ENCODE peak calls at places on chromosomes 11 and 22, in ten cellular contexts. N is lung microvascular endothelial cell, S is SK-N-DZ, L is GM10248, X is mesendoderm, V is NCI-H1105 treated with DMSO at 0.1 percent for 48 hours, K is progenitor cell of endocrine pancreas, E is heart left ventricle, Z is mucosa of gallbladder, I is NCI-H1092. Y is an unnamed sample.

GRCh38 chr11:133746663-133747306 is 98.5 kb downstream of the SPATA19 start:
- DNase-seq in N (no peak), S (no peak), L (no peak), X (no peak), V (no peak), K (no peak), E (no peak), Z (no peak), I (no peak), Y (no peak)

GRCh38 chr11:7527029-7527428 is 13.2 kb downstream of the PPFIBP2 start:
- DNase-seq in N (no peak), S (no peak), L (no peak), X (no peak), V (no peak), K (no peak), E (no peak), Z (no peak), I (no peak), Y (no peak)

GRCh38 chr11:8989411-8989810 is 14.4 kb downstream of the NRIP3 start:
- DNase-seq in N (no peak), S (no peak), L (no peak), X (peak), V (no peak), K (no peak), E (no peak), Z (no peak), I (no peak), Y (no peak)

GRCh38 chr11:129384415-129384814 is 8.8 kb downstream of the BARX2 start:
- DNase-seq in N (no peak), S (no peak), L (no peak), X (no peak), V (no peak), K (no peak), E (no peak), Z (no peak), I (no peak), Y (no peak)

GRCh38 chr22:24938741-24939341 is 7.7 kb downstream of the LHFPL7 start:
- DNase-seq in N (peak), S (peak), L (peak), X (peak), V (peak), K (no peak), E (no peak), Z (peak), I (peak), Y (peak)

GRCh38 chr11:108870373-108871020 is 205.6 kb downstream of the DDX10 start:
- DNase-seq in N (peak), S (no peak), L (no peak), X (peak), V (no peak), K (no peak), E (no peak), Z (no peak), I (no peak), Y (no peak)

GRCh38 chr11:19576903-19577302 is 135.7 kb upstream of the NAV2 start:
- DNase-seq in N (no peak), S (no peak), L (no peak), X (no peak), V (no peak), K (no peak), E (no peak), Z (no peak), I (no peak), Y (no peak)

GRCh38 chr22:46858181-46858771 is 95.8 kb downstream of the TBC1D22A start:
- DNase-seq in N (no peak), S (no peak), L (no peak), X (no peak), V (no peak), K (no peak), E (no peak), Z (no peak), I (no peak), Y (no peak)

GRCh38 chr11:116827461-116827860 is 2.2 kb upstream of the APOC3 start:
- DNase-seq in N (no peak), S (no peak), L (no peak), X (no peak), V (no peak), K (no peak), E (no peak), Z (no peak), I (no peak), Y (no peak)

GRCh38 chr11:10669258-10670033 is 24.1 kb downstream of the IRAG1 start:
- DNase-seq in N (peak), S (peak), L (no peak), X (no peak), V (peak), K (no peak), E (no peak), Z (no peak), I (peak), Y (peak)

GRCh38 chr22:46514592-46515207 is 22.7 kb downstream of the CELSR1 start:
- DNase-seq in N (no peak), S (no peak), L (no peak), X (peak), V (no peak), K (no peak), E (no peak), Z (no peak), I (no peak), Y (no peak)

GRCh38 chr11:10298342-10298741 is 4.3 kb upstream of the SBF2 start:
- DNase-seq in N (no peak), S (no peak), L (peak), X (no peak), V (no peak), K (no peak), E (no peak), Z (no peak), I (no peak), Y (no peak)

GRCh38 chr11:122812612-122813011 is 25.7 kb upstream of the CRTAM start:
- DNase-seq in N (peak), S (no peak), L (no peak), X (no peak), V (no peak), K (no peak), E (no peak), Z (no peak), I (no peak), Y (no peak)